ENCODE peak calls at places on chromosomes 16 and 17, in nine cellular contexts. One of them, this sample, is unnamed. For H3K4me1, the result is how much of the 10 kb centered on the place peaks cover.

GRCh38 chr16:73052441-73053030 is 4.6 kb upstream of the ZFHX3 start:
- DNase-seq in Peyer's patch: no peak
- DNase-seq in ovary: no peak
- DNase-seq in left lung: no peak
- DNase-seq in left ventricle myocardium inferior: no peak
- DNase-seq in cardiac muscle cell: no peak
- DNase-seq in MM.1S: no peak
- DNase-seq in mucosa of descending colon: no peak
- DNase-seq in CD4-positive, alpha-beta memory T cell: no peak
- DNase-seq in this sample: no peak

GRCh38 chr17:76032073-76032779 is 5.1 kb upstream of the EVPL start:
- DNase-seq in Peyer's patch: no peak
- DNase-seq in ovary: no peak
- DNase-seq in left lung: no peak
- DNase-seq in left ventricle myocardium inferior: no peak
- DNase-seq in cardiac muscle cell: no peak
- DNase-seq in MM.1S: no peak
- DNase-seq in mucosa of descending colon: no peak
- DNase-seq in CD4-positive, alpha-beta memory T cell: no peak
- DNase-seq in this sample: no peak

GRCh38 chr17:16398270-16399267 is 16.8 kb upstream of the TRPV2 start:
- DNase-seq in Peyer's patch: no peak
- DNase-seq in ovary: no peak
- DNase-seq in left lung: no peak
- DNase-seq in left ventricle myocardium inferior: no peak
- DNase-seq in cardiac muscle cell: no peak
- DNase-seq in MM.1S: no peak
- DNase-seq in mucosa of descending colon: no peak
- DNase-seq in CD4-positive, alpha-beta memory T cell: no peak
- DNase-seq in this sample: no peak

GRCh38 chr16:69169607-69170352 is 17.2 kb upstream of the SNTB2 start:
- DNase-seq in Peyer's patch: no peak
- DNase-seq in ovary: no peak
- DNase-seq in left lung: no peak
- DNase-seq in left ventricle myocardium inferior: no peak
- DNase-seq in cardiac muscle cell: no peak
- DNase-seq in MM.1S: no peak
- DNase-seq in mucosa of descending colon: no peak
- DNase-seq in CD4-positive, alpha-beta memory T cell: no peak
- DNase-seq in this sample: no peak

GRCh38 chr17:34252138-34252889 is 2.8 kb upstream of the CCL2 start:
- DNase-seq in Peyer's patch: peak
- DNase-seq in ovary: peak
- DNase-seq in left lung: peak
- DNase-seq in left ventricle myocardium inferior: peak
- DNase-seq in cardiac muscle cell: peak
- DNase-seq in MM.1S: no peak
- DNase-seq in mucosa of descending colon: peak
- DNase-seq in CD4-positive, alpha-beta memory T cell: no peak
- DNase-seq in this sample: peak

GRCh38 chr17:47875011-47875471 is 21.0 kb upstream of the SP2 start:
- DNase-seq in Peyer's patch: no peak
- DNase-seq in ovary: no peak
- DNase-seq in left lung: no peak
- DNase-seq in left ventricle myocardium inferior: no peak
- DNase-seq in cardiac muscle cell: no peak
- DNase-seq in MM.1S: no peak
- DNase-seq in mucosa of descending colon: no peak
- DNase-seq in CD4-positive, alpha-beta memory T cell: no peak
- DNase-seq in this sample: peak

GRCh38 chr17:29038511-29039300 is 4.2 kb upstream of the PIPOX start:
- DNase-seq in Peyer's patch: no peak
- DNase-seq in ovary: no peak
- DNase-seq in left lung: no peak
- DNase-seq in left ventricle myocardium inferior: no peak
- DNase-seq in cardiac muscle cell: no peak
- DNase-seq in MM.1S: no peak
- DNase-seq in mucosa of descending colon: no peak
- DNase-seq in CD4-positive, alpha-beta memory T cell: no peak
- DNase-seq in this sample: no peak

GRCh38 chr17:38750312-38751121 is 2.0 kb upstream of the PSMB3 start:
- DNase-seq in Peyer's patch: no peak
- DNase-seq in ovary: no peak
- DNase-seq in left lung: peak
- DNase-seq in left ventricle myocardium inferior: no peak
- DNase-seq in cardiac muscle cell: no peak
- DNase-seq in MM.1S: peak
- DNase-seq in mucosa of descending colon: peak
- DNase-seq in CD4-positive, alpha-beta memory T cell: no peak
- DNase-seq in this sample: no peak

GRCh38 chr16:14302031-14302398 is 230.9 kb downstream of the MRTFB start:
- DNase-seq in Peyer's patch: peak
- DNase-seq in ovary: peak
- DNase-seq in left lung: peak
- DNase-seq in left ventricle myocardium inferior: peak
- DNase-seq in cardiac muscle cell: peak
- DNase-seq in MM.1S: peak
- DNase-seq in mucosa of descending colon: peak
- DNase-seq in CD4-positive, alpha-beta memory T cell: no peak
- DNase-seq in this sample: no peak

GRCh38 chr17:44932526-44933097 is 15.0 kb downstream of the KIF18B start:
- DNase-seq in Peyer's patch: no peak
- DNase-seq in ovary: no peak
- DNase-seq in left lung: no peak
- DNase-seq in left ventricle myocardium inferior: peak
- DNase-seq in cardiac muscle cell: no peak
- DNase-seq in MM.1S: no peak
- DNase-seq in mucosa of descending colon: no peak
- DNase-seq in CD4-positive, alpha-beta memory T cell: no peak
- DNase-seq in this sample: peak

GRCh38 chr17:44935116-44935515 is 12.5 kb downstream of the KIF18B start:
- DNase-seq in Peyer's patch: no peak
- DNase-seq in ovary: no peak
- DNase-seq in left lung: no peak
- DNase-seq in left ventricle myocardium inferior: no peak
- DNase-seq in cardiac muscle cell: no peak
- DNase-seq in MM.1S: no peak
- DNase-seq in mucosa of descending colon: no peak
- DNase-seq in CD4-positive, alpha-beta memory T cell: no peak
- DNase-seq in this sample: peak

GRCh38 chr17:44932096-44932495 is 15.5 kb downstream of the KIF18B start:
- DNase-seq in Peyer's patch: no peak
- DNase-seq in ovary: no peak
- DNase-seq in left lung: no peak
- DNase-seq in left ventricle myocardium inferior: peak
- DNase-seq in cardiac muscle cell: no peak
- DNase-seq in MM.1S: no peak
- DNase-seq in mucosa of descending colon: no peak
- DNase-seq in CD4-positive, alpha-beta memory T cell: no peak
- DNase-seq in this sample: peak

GRCh38 chr17:44934745-44935105 is 12.8 kb downstream of the KIF18B start:
- DNase-seq in Peyer's patch: no peak
- DNase-seq in ovary: no peak
- DNase-seq in left lung: no peak
- DNase-seq in left ventricle myocardium inferior: no peak
- DNase-seq in cardiac muscle cell: no peak
- DNase-seq in MM.1S: no peak
- DNase-seq in mucosa of descending colon: no peak
- DNase-seq in CD4-positive, alpha-beta memory T cell: no peak
- DNase-seq in this sample: peak

DNA sequence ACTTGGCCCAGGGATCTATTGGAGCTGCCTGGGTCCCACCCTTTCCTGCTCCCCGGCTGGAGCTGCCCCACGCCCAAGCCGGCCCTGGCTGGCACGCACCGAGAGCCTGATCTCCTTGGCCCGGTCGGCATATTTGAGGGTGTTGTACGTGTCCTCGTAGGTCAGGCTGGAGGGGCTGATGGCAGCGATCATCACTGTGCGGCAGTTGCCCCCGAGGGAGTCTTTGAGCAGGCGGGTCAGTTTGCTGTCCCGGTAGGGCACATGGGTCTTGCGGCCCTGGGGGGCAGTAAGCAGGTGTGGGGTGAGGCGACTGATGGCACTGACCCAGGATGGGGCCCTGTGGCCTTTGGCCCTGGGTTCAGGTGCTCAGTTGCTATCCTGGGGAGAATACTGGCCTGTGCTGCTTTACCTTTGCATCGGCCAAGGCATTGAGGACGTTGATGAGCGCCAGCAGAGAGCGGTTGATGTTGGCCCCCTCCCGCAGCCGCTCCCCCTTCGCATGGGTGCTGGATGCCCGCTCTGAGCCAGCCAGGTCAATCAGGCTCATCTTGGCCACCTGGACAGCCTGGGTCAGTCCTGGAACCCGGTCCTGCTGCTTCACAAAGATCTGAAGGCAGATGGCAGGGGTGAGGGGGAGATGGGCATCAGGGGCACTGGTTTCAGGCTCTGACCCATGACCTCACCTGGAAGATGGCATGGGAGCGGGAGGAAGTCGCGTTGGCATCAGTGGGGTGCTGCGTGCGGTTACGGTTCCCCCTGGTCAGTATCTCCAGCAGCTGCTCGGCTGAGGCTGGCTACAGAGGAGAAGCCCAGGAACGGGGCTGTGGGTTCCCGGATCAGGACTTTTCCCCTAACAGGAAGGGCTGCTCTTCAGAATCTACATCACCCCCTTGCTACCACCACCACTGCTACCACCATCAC is 13.5 kb downstream of the KIF18B start:
- DNase-seq in Peyer's patch: no peak
- DNase-seq in ovary: no peak
- DNase-seq in left lung: no peak
- DNase-seq in left ventricle myocardium inferior: peak
- DNase-seq in cardiac muscle cell: no peak
- DNase-seq in MM.1S: no peak
- DNase-seq in mucosa of descending colon: peak
- DNase-seq in CD4-positive, alpha-beta memory T cell: no peak
- DNase-seq in this sample: peak
- H3K4me1 ChIP-seq in Peyer's patch: under half
- H3K4me1 ChIP-seq in ovary: under half
- H3K4me1 ChIP-seq in left lung: under half
- H3K4me1 ChIP-seq in left ventricle myocardium inferior: under half
- H3K4me1 ChIP-seq in cardiac muscle cell: under half
- H3K4me1 ChIP-seq in MM.1S: under half
- H3K4me1 ChIP-seq in mucosa of descending colon: under half
- H3K4me1 ChIP-seq in CD4-positive, alpha-beta memory T cell: under half
- H3K4me1 ChIP-seq in this sample: under half

DNA sequence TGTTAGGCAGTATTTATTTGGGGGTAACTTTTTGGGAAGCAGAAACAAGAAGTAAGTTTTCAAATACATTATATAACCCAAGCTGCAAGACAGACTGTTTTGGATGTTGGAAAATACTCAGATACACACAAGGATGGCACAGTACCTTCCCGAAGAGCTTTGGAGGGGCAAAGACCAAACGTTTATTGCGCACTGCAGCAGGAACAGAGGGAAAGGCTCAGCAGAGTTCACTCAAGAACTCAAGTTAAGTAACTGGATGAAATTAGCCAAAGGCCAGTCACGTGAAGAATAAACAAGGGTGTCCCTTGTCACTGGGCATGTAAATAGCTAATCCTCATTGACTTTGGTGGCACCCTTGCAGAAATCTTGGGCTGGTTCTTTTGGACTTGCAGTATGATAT is 2.8 kb downstream of the PDK2 start:
- DNase-seq in Peyer's patch: no peak
- DNase-seq in ovary: no peak
- DNase-seq in left lung: no peak
- DNase-seq in left ventricle myocardium inferior: no peak
- DNase-seq in cardiac muscle cell: no peak
- DNase-seq in MM.1S: no peak
- DNase-seq in mucosa of descending colon: no peak
- DNase-seq in CD4-positive, alpha-beta memory T cell: no peak
- DNase-seq in this sample: no peak
- H3K4me1 ChIP-seq in Peyer's patch: under half
- H3K4me1 ChIP-seq in ovary: under half
- H3K4me1 ChIP-seq in left lung: under half
- H3K4me1 ChIP-seq in left ventricle myocardium inferior: half or more
- H3K4me1 ChIP-seq in cardiac muscle cell: under half
- H3K4me1 ChIP-seq in MM.1S: under half
- H3K4me1 ChIP-seq in mucosa of descending colon: half or more
- H3K4me1 ChIP-seq in CD4-positive, alpha-beta memory T cell: under half
- H3K4me1 ChIP-seq in this sample: under half

DNA sequence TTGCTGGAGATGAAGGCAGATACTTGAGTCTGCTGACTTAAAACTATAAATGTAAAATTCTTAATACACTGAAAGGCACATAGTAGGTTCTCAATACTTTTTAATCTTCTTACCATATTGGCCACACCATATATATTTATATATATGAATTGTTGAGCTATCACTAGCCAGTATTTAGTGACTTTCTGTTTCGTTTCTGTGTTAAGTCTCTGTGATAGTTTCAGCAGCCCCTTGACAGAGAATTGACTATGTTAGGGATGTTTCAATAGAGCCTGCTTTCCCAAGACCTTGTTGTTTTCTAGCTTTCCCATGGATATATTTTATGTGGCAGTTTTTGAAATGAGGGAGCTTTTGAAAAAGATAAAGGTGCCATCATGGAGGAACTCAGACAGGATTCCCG is 206.5 kb upstream of the GOT2 start:
- DNase-seq in Peyer's patch: no peak
- DNase-seq in ovary: no peak
- DNase-seq in left lung: no peak
- DNase-seq in left ventricle myocardium inferior: no peak
- DNase-seq in cardiac muscle cell: no peak
- DNase-seq in MM.1S: peak
- DNase-seq in mucosa of descending colon: no peak
- DNase-seq in CD4-positive, alpha-beta memory T cell: no peak
- DNase-seq in this sample: no peak
- H3K4me1 ChIP-seq in Peyer's patch: under half
- H3K4me1 ChIP-seq in ovary: under half
- H3K4me1 ChIP-seq in left lung: under half
- H3K4me1 ChIP-seq in left ventricle myocardium inferior: under half
- H3K4me1 ChIP-seq in cardiac muscle cell: under half
- H3K4me1 ChIP-seq in MM.1S: under half
- H3K4me1 ChIP-seq in mucosa of descending colon: under half
- H3K4me1 ChIP-seq in CD4-positive, alpha-beta memory T cell: under half
- H3K4me1 ChIP-seq in this sample: under half

DNA sequence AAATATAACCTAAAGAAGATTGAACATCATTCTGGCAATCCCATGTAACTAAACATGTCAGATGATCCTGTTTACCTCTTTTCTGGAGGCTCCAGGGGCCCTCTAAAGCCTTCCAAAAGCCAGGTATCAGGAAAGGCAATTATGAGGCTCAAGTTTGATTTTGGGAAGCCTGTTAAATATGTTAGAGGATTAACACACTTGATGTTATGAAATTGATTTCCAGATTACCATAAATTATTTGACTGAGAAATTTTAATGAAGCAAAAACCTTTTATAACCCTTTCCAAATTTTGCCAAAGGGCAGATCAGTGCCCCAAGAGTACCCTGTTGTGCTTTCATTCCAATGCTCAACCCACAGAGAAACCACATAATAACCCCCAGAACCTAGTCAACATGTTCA is 29.3 kb downstream of the PHKB start:
- DNase-seq in Peyer's patch: no peak
- DNase-seq in ovary: no peak
- DNase-seq in left lung: no peak
- DNase-seq in left ventricle myocardium inferior: no peak
- DNase-seq in cardiac muscle cell: no peak
- DNase-seq in MM.1S: no peak
- DNase-seq in mucosa of descending colon: no peak
- DNase-seq in CD4-positive, alpha-beta memory T cell: no peak
- DNase-seq in this sample: no peak
- H3K4me1 ChIP-seq in Peyer's patch: under half
- H3K4me1 ChIP-seq in ovary: under half
- H3K4me1 ChIP-seq in left lung: under half
- H3K4me1 ChIP-seq in left ventricle myocardium inferior: under half
- H3K4me1 ChIP-seq in cardiac muscle cell: under half
- H3K4me1 ChIP-seq in MM.1S: under half
- H3K4me1 ChIP-seq in mucosa of descending colon: under half
- H3K4me1 ChIP-seq in CD4-positive, alpha-beta memory T cell: under half
- H3K4me1 ChIP-seq in this sample: under half

This sample was measured in lower lobe of right lung.